ENCODE peak calls at places on chromosomes 16 and 17, in ten cellular contexts. One of them, this sample, is unnamed.

GRCh38 chr17:67157732-67158639 is 87.0 kb downstream of the HELZ start:
- DNase-seq in HuH-7.5: peak; percentile 20
- DNase-seq in esophagus muscularis mucosa: no peak
- DNase-seq in NCI-H1105: peak; percentile 33
- DNase-seq in body of pancreas: no peak
- DNase-seq in cerebellar cortex: peak; percentile 46
- DNase-seq in adrenal gland: no peak
- DNase-seq in kidney tubule cell: peak; percentile 17
- DNase-seq in AG04450: no peak
- DNase-seq in sigmoid colon: no peak
- DNase-seq in this sample: no peak

GRCh38 chr17:47199627-47200324 is 9.4 kb upstream of the MYL4 start:
- DNase-seq in adrenal gland: no peak
- DNase-seq in NCI-H1105: no peak
- DNase-seq in HuH-7.5: no peak
- DNase-seq in cerebellar cortex: no peak
- DNase-seq in sigmoid colon: no peak
- DNase-seq in esophagus muscularis mucosa: no peak
- DNase-seq in AG04450: no peak
- DNase-seq in kidney tubule cell: no peak
- DNase-seq in body of pancreas: no peak
- DNase-seq in this sample: no peak

GRCh38 chr17:74924250-74924948 is at the start of gene OTOP2:
- DNase-seq in sigmoid colon: no peak
- DNase-seq in adrenal gland: no peak
- DNase-seq in AG04450: no peak
- DNase-seq in esophagus muscularis mucosa: no peak
- DNase-seq in kidney tubule cell: no peak
- DNase-seq in NCI-H1105: no peak
- DNase-seq in HuH-7.5: no peak
- DNase-seq in cerebellar cortex: no peak
- DNase-seq in body of pancreas: peak; percentile 43
- DNase-seq in this sample: no peak

GRCh38 chr17:73068322-73069153 is 23.9 kb downstream of the SLC39A11 start:
- DNase-seq in NCI-H1105: no peak
- DNase-seq in sigmoid colon: no peak
- DNase-seq in AG04450: peak; percentile 76
- DNase-seq in esophagus muscularis mucosa: no peak
- DNase-seq in adrenal gland: no peak
- DNase-seq in body of pancreas: peak; percentile 62
- DNase-seq in HuH-7.5: peak; percentile 42
- DNase-seq in kidney tubule cell: peak; percentile 88
- DNase-seq in cerebellar cortex: peak; percentile 50
- DNase-seq in this sample: peak; percentile 69

GRCh38 chr16:78199325-78200022 is 100.0 kb downstream of the WWOX start:
- DNase-seq in esophagus muscularis mucosa: no peak
- DNase-seq in sigmoid colon: no peak
- DNase-seq in AG04450: no peak
- DNase-seq in body of pancreas: no peak
- DNase-seq in NCI-H1105: no peak
- DNase-seq in kidney tubule cell: peak; percentile 30
- DNase-seq in adrenal gland: no peak
- DNase-seq in cerebellar cortex: no peak
- DNase-seq in HuH-7.5: peak; percentile 33
- DNase-seq in this sample: no peak

GRCh38 chr17:41944943-41945342 is 14.5 kb downstream of the ODAD4 start:
- DNase-seq in esophagus muscularis mucosa: no peak
- DNase-seq in body of pancreas: no peak
- DNase-seq in kidney tubule cell: no peak
- DNase-seq in cerebellar cortex: no peak
- DNase-seq in sigmoid colon: no peak
- DNase-seq in NCI-H1105: no peak
- DNase-seq in AG04450: no peak
- DNase-seq in adrenal gland: peak; percentile 48
- DNase-seq in HuH-7.5: no peak
- DNase-seq in this sample: no peak

GRCh38 chr17:78674595-78675315 is 97.6 kb upstream of the DNAH17 start:
- DNase-seq in kidney tubule cell: no peak
- DNase-seq in cerebellar cortex: peak; percentile 66
- DNase-seq in AG04450: no peak
- DNase-seq in NCI-H1105: peak; percentile 72
- DNase-seq in adrenal gland: no peak
- DNase-seq in body of pancreas: peak; percentile 22
- DNase-seq in sigmoid colon: no peak
- DNase-seq in HuH-7.5: no peak
- DNase-seq in esophagus muscularis mucosa: no peak
- DNase-seq in this sample: no peak

GRCh38 chr17:82734987-82735866 is at the start of gene FN3K:
- DNase-seq in NCI-H1105: peak; percentile 44
- DNase-seq in AG04450: peak; percentile 33
- DNase-seq in kidney tubule cell: peak; percentile 62
- DNase-seq in esophagus muscularis mucosa: no peak
- DNase-seq in sigmoid colon: peak; percentile 92
- DNase-seq in adrenal gland: peak; percentile 76
- DNase-seq in cerebellar cortex: peak; percentile 54
- DNase-seq in body of pancreas: peak; percentile 72
- DNase-seq in HuH-7.5: peak; percentile 65
- DNase-seq in this sample: no peak

GRCh38 chr17:77618731-77619130 is 339.8 kb upstream of the TNRC6C start:
- DNase-seq in cerebellar cortex: no peak
- DNase-seq in HuH-7.5: no peak
- DNase-seq in esophagus muscularis mucosa: no peak
- DNase-seq in NCI-H1105: no peak
- DNase-seq in sigmoid colon: no peak
- DNase-seq in AG04450: no peak
- DNase-seq in adrenal gland: no peak
- DNase-seq in kidney tubule cell: no peak
- DNase-seq in body of pancreas: no peak
- DNase-seq in this sample: no peak

GRCh38 chr16:74903095-74903494 is 81.8 kb downstream of the WDR59 start:
- DNase-seq in esophagus muscularis mucosa: no peak
- DNase-seq in adrenal gland: no peak
- DNase-seq in body of pancreas: peak; percentile 14
- DNase-seq in cerebellar cortex: no peak
- DNase-seq in kidney tubule cell: no peak
- DNase-seq in AG04450: no peak
- DNase-seq in sigmoid colon: no peak
- DNase-seq in HuH-7.5: no peak
- DNase-seq in NCI-H1105: no peak
- DNase-seq in this sample: no peak

GRCh38 chr16:939311-939710 is 31.5 kb downstream of the LMF1 start:
- DNase-seq in body of pancreas: no peak
- DNase-seq in NCI-H1105: no peak
- DNase-seq in adrenal gland: no peak
- DNase-seq in sigmoid colon: no peak
- DNase-seq in esophagus muscularis mucosa: no peak
- DNase-seq in HuH-7.5: no peak
- DNase-seq in kidney tubule cell: no peak
- DNase-seq in cerebellar cortex: no peak
- DNase-seq in AG04450: no peak
- DNase-seq in this sample: no peak

GRCh38 chr17:27066315-27066714 is 227.6 kb upstream of the WSB1 start:
- DNase-seq in NCI-H1105: no peak
- DNase-seq in body of pancreas: no peak
- DNase-seq in kidney tubule cell: no peak
- DNase-seq in sigmoid colon: no peak
- DNase-seq in HuH-7.5: no peak
- DNase-seq in AG04450: no peak
- DNase-seq in adrenal gland: no peak
- DNase-seq in esophagus muscularis mucosa: no peak
- DNase-seq in cerebellar cortex: no peak
- DNase-seq in this sample: no peak

GRCh38 chr17:80546267-80546666 is 1.6 kb downstream of the RPTOR start:
- DNase-seq in AG04450: no peak
- DNase-seq in sigmoid colon: no peak
- DNase-seq in HuH-7.5: no peak
- DNase-seq in kidney tubule cell: no peak
- DNase-seq in body of pancreas: no peak
- DNase-seq in esophagus muscularis mucosa: no peak
- DNase-seq in NCI-H1105: no peak
- DNase-seq in cerebellar cortex: no peak
- DNase-seq in adrenal gland: no peak
- DNase-seq in this sample: no peak

GRCh38 chr17:5418858-5419355 is 555 bp downstream of the NUP88 start:
- DNase-seq in AG04450: no peak
- DNase-seq in esophagus muscularis mucosa: no peak
- DNase-seq in HuH-7.5: no peak
- DNase-seq in NCI-H1105: peak; percentile 29
- DNase-seq in kidney tubule cell: peak; percentile 88
- DNase-seq in cerebellar cortex: peak; percentile 30
- DNase-seq in sigmoid colon: no peak
- DNase-seq in adrenal gland: peak; percentile 37
- DNase-seq in body of pancreas: peak; percentile 69
- DNase-seq in this sample: no peak

GRCh38 chr17:44523672-44523972 is 20.4 kb upstream of the GPATCH8 start:
- DNase-seq in cerebellar cortex: no peak
- DNase-seq in body of pancreas: no peak
- DNase-seq in sigmoid colon: no peak
- DNase-seq in NCI-H1105: no peak
- DNase-seq in adrenal gland: no peak
- DNase-seq in esophagus muscularis mucosa: no peak
- DNase-seq in AG04450: no peak
- DNase-seq in HuH-7.5: no peak
- DNase-seq in kidney tubule cell: no peak
- DNase-seq in this sample: no peak

GRCh38 chr16:84467256-84467655 is 37.2 kb downstream of the MEAK7 start:
- DNase-seq in NCI-H1105: no peak
- DNase-seq in esophagus muscularis mucosa: no peak
- DNase-seq in HuH-7.5: no peak
- DNase-seq in cerebellar cortex: no peak
- DNase-seq in body of pancreas: no peak
- DNase-seq in sigmoid colon: no peak
- DNase-seq in AG04450: no peak
- DNase-seq in adrenal gland: no peak
- DNase-seq in kidney tubule cell: peak; percentile 71
- DNase-seq in this sample: no peak

GRCh38 chr16:15498427-15499175 is 64.2 kb downstream of the BMERB1 start:
- DNase-seq in kidney tubule cell: no peak
- DNase-seq in body of pancreas: no peak
- DNase-seq in adrenal gland: no peak
- DNase-seq in esophagus muscularis mucosa: no peak
- DNase-seq in AG04450: no peak
- DNase-seq in HuH-7.5: no peak
- DNase-seq in sigmoid colon: no peak
- DNase-seq in NCI-H1105: no peak
- DNase-seq in cerebellar cortex: no peak
- DNase-seq in this sample: no peak

GRCh38 chr17:82105882-82106696 is 8.1 kb upstream of the FASN start:
- DNase-seq in esophagus muscularis mucosa: no peak
- DNase-seq in NCI-H1105: no peak
- DNase-seq in body of pancreas: peak; percentile 71
- DNase-seq in AG04450: no peak
- DNase-seq in cerebellar cortex: peak; percentile 61
- DNase-seq in HuH-7.5: peak; percentile 64
- DNase-seq in adrenal gland: peak; percentile 15
- DNase-seq in sigmoid colon: peak; percentile 73
- DNase-seq in kidney tubule cell: peak; percentile 79
- DNase-seq in this sample: no peak

GRCh38 chr16:85459529-85460251 is 153.4 kb upstream of the GSE1 start:
- DNase-seq in body of pancreas: peak; percentile 65
- DNase-seq in cerebellar cortex: no peak
- DNase-seq in adrenal gland: peak; percentile 58
- DNase-seq in NCI-H1105: no peak
- DNase-seq in HuH-7.5: no peak
- DNase-seq in esophagus muscularis mucosa: no peak
- DNase-seq in AG04450: no peak
- DNase-seq in kidney tubule cell: no peak
- DNase-seq in sigmoid colon: peak; percentile 96
- DNase-seq in this sample: no peak

GRCh38 chr16:68234188-68235104 is 1.5 kb downstream of the ESRP2 start:
- DNase-seq in body of pancreas: peak; percentile 99
- DNase-seq in NCI-H1105: peak; percentile 77
- DNase-seq in esophagus muscularis mucosa: no peak
- DNase-seq in HuH-7.5: no peak
- DNase-seq in cerebellar cortex: no peak
- DNase-seq in kidney tubule cell: peak; percentile 77
- DNase-seq in AG04450: no peak
- DNase-seq in adrenal gland: peak; percentile 25
- DNase-seq in sigmoid colon: peak; percentile 67
- DNase-seq in this sample: no peak

GRCh38 chr17:17391575-17392370 is 85.0 kb upstream of the MED9 start:
- DNase-seq in HuH-7.5: no peak
- DNase-seq in cerebellar cortex: no peak
- DNase-seq in AG04450: no peak
- DNase-seq in esophagus muscularis mucosa: no peak
- DNase-seq in body of pancreas: no peak
- DNase-seq in kidney tubule cell: no peak
- DNase-seq in sigmoid colon: no peak
- DNase-seq in adrenal gland: no peak
- DNase-seq in NCI-H1105: no peak
- DNase-seq in this sample: no peak

GRCh38 chr16:56576585-56577299 is 11.9 kb downstream of the MT4 start:
- DNase-seq in sigmoid colon: peak; percentile 86
- DNase-seq in kidney tubule cell: peak; percentile 80
- DNase-seq in AG04450: peak; percentile 8
- DNase-seq in NCI-H1105: peak; percentile 48
- DNase-seq in esophagus muscularis mucosa: no peak
- DNase-seq in HuH-7.5: peak; percentile 47
- DNase-seq in cerebellar cortex: peak; percentile 36
- DNase-seq in adrenal gland: peak; percentile 67
- DNase-seq in body of pancreas: peak; percentile 89
- DNase-seq in this sample: peak; percentile 4

GRCh38 chr16:76345093-76345735 is 68.0 kb downstream of the CNTNAP4 start:
- DNase-seq in esophagus muscularis mucosa: no peak
- DNase-seq in HuH-7.5: peak; percentile 13
- DNase-seq in sigmoid colon: no peak
- DNase-seq in adrenal gland: peak; percentile 38
- DNase-seq in AG04450: no peak
- DNase-seq in cerebellar cortex: peak; percentile 87
- DNase-seq in kidney tubule cell: no peak
- DNase-seq in body of pancreas: peak; percentile 24
- DNase-seq in NCI-H1105: no peak
- DNase-seq in this sample: peak; percentile 19

GRCh38 chr17:12485361-12485911 is 180.3 kb upstream of the MYOCD start:
- DNase-seq in esophagus muscularis mucosa: no peak
- DNase-seq in NCI-H1105: no peak
- DNase-seq in HuH-7.5: no peak
- DNase-seq in kidney tubule cell: peak; percentile 20
- DNase-seq in adrenal gland: no peak
- DNase-seq in AG04450: no peak
- DNase-seq in cerebellar cortex: no peak
- DNase-seq in sigmoid colon: no peak
- DNase-seq in body of pancreas: no peak
- DNase-seq in this sample: no peak

GRCh38 chr16:20023190-20023589 is 50.5 kb downstream of the GPR139 start:
- DNase-seq in AG04450: no peak
- DNase-seq in kidney tubule cell: peak; percentile 28
- DNase-seq in sigmoid colon: no peak
- DNase-seq in cerebellar cortex: no peak
- DNase-seq in adrenal gland: no peak
- DNase-seq in body of pancreas: no peak
- DNase-seq in HuH-7.5: no peak
- DNase-seq in esophagus muscularis mucosa: no peak
- DNase-seq in NCI-H1105: no peak
- DNase-seq in this sample: no peak

GRCh38 chr17:68759343-68760140 is 158.4 kb upstream of the FAM20A start:
- DNase-seq in adrenal gland: peak; percentile 91
- DNase-seq in HuH-7.5: peak; percentile 59
- DNase-seq in body of pancreas: peak; percentile 94
- DNase-seq in AG04450: peak; percentile 86
- DNase-seq in kidney tubule cell: peak; percentile 91
- DNase-seq in esophagus muscularis mucosa: peak; percentile 96
- DNase-seq in cerebellar cortex: peak; percentile 81
- DNase-seq in sigmoid colon: peak; percentile 94
- DNase-seq in NCI-H1105: peak; percentile 76
- DNase-seq in this sample: peak; percentile 84

GRCh38 chr17:31392002-31392855 is 754 bp downstream of the RAB11FIP4 start:
- DNase-seq in cerebellar cortex: peak; percentile 51
- DNase-seq in NCI-H1105: no peak
- DNase-seq in body of pancreas: no peak
- DNase-seq in AG04450: no peak
- DNase-seq in adrenal gland: no peak
- DNase-seq in sigmoid colon: no peak
- DNase-seq in kidney tubule cell: no peak
- DNase-seq in HuH-7.5: no peak
- DNase-seq in esophagus muscularis mucosa: peak; percentile 57
- DNase-seq in this sample: no peak

GRCh38 chr17:41003926-41004325 is 4.2 kb upstream of the KRTAP3-2 start:
- DNase-seq in HuH-7.5: no peak
- DNase-seq in cerebellar cortex: no peak
- DNase-seq in AG04450: no peak
- DNase-seq in esophagus muscularis mucosa: no peak
- DNase-seq in NCI-H1105: no peak
- DNase-seq in sigmoid colon: no peak
- DNase-seq in adrenal gland: no peak
- DNase-seq in kidney tubule cell: no peak
- DNase-seq in body of pancreas: no peak
- DNase-seq in this sample: no peak